ENCODE peak calls at places on chromosomes 12 and 14, in four cellular contexts. U is GM23248, N is neural progenitor cell, X is SK-N-SH. T is an unnamed sample.

GRCh38 chr12:49932746-49933145 is 17.8 kb upstream of the AQP2 start:
- DNase-seq in U (no peak), N (no peak), X (no peak), T (no peak)

GRCh38 chr14:22623047-22623446 is 21.1 kb downstream of the OR6J1 start:
- DNase-seq in N (no peak), X (no peak), U (no peak), T (no peak)

GRCh38 chr14:101587403-101587998 is 26.2 kb downstream of the DIO3 start:
- DNase-seq in N (peak; percentile 85), X (no peak), U (no peak), T (no peak)

GRCh38 chr14:99579077-99579836 is 24.8 kb downstream of the CCDC85C start:
- DNase-seq in X (no peak), N (no peak), U (no peak), T (no peak)

GRCh38 chr12:96141216-96141944 is 52.8 kb upstream of the ELK3 start:
- DNase-seq in X (no peak), N (no peak), U (peak; percentile 73), T (no peak)

GRCh38 chr14:65302571-65303184 is 109.9 kb upstream of the FUT8 start:
- DNase-seq in X (no peak), N (no peak), U (peak; percentile 25), T (no peak)

GRCh38 chr12:90940872-90941499 is 14.0 kb downstream of the CCER1 start:
- DNase-seq in X (peak; percentile 32), U (peak; percentile 76), N (peak; percentile 55), T (peak; percentile 65)

GRCh38 chr12:51813931-51814310 is 34.6 kb downstream of the FIGNL2 start:
- DNase-seq in X (no peak), U (no peak), N (no peak), T (peak; percentile 59)

GRCh38 chr12:43797561-43798217 is 8.4 kb downstream of the TWF1 start:
- DNase-seq in N (no peak), U (no peak), X (no peak), T (no peak)

GRCh38 chr12:109532721-109533486 is 40.4 kb downstream of the MMAB start:
- DNase-seq in U (no peak), X (no peak), N (no peak), T (no peak)

GRCh38 chr14:100051103-100051502 is 14.1 kb upstream of the EVL start:
- DNase-seq in X (no peak), N (no peak), U (no peak), T (no peak)

GRCh38 chr14:52878946-52879345 is 71.9 kb downstream of the FERMT2 start:
- DNase-seq in X (no peak), N (no peak), U (no peak), T (no peak)

GRCh38 chr14:81474685-81475324 is 58.8 kb downstream of the SEL1L start:
- DNase-seq in X (no peak), N (no peak), U (no peak), T (no peak)

GRCh38 chr14:81474156-81474492 is 59.5 kb downstream of the SEL1L start:
- DNase-seq in N (no peak), X (no peak), U (no peak), T (no peak)

GRCh38 chr14:81472096-81472800 is 61.4 kb downstream of the SEL1L start:
- DNase-seq in X (no peak), U (no peak), N (no peak), T (peak; percentile 15)

GRCh38 chr14:81471062-81471461 is 62.6 kb downstream of the SEL1L start:
- DNase-seq in N (no peak), X (no peak), U (no peak), T (no peak)

DNA sequence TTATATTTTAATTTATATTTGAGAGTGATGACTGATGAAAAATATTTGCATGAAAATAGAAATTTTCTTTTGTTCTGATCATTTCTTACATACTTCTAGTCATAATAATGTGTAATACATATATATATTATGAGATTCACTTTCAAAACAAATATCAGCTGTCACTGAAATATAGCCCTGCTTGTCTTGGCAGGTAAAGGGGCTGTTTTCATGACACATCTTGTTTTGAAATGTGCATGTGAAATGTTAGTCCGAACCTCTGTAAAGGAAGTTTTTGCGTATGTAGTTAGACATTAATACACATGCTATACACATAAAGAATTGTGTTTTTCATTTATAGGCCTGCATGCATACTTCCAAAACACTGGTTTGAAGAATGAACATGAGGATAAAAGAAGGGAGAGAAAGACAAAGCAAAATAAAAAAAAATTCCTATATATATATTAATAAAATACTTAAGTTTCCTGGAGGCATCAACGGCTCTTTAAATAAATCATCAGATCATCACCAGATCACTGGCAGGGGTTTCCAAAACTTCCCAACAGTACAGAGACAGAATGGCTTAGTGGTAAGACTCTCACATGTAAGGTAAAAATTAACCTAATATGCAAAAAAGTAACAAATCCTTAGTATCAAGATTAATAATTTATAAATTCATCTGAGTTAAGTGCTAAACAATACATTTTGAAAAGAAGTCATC is 60.0 kb downstream of the SEL1L start:
- DNase-seq in X (no peak), N (no peak), U (no peak), T (no peak)
- H3F3A ChIP-seq in X (no peaks in the 10 kb centered on the region), N (no peaks in the 10 kb centered on the region), U (no peaks in the 10 kb centered on the region), T (no peaks in the 10 kb centered on the region)

DNA sequence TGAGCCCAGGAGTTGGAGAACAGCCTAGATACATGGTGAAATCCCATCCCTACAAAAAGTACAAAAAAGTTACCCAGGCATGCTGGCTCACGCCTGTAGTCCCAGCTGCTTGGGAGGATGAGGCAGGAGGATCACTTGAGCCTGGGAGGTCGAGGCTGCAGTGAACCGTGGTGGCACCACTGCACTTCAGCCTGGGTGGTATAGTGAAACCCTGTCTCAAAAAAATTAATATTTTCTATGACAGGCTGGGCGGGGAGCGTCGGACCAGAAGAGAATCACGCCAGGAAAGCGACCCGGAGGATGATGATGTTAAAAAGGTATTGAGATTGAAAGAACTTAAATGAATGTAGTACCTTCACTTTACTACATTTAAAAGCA is 2.1 kb downstream of the PNN start:
- DNase-seq in X (no peak), U (no peak), N (no peak), T (no peak)
- H3F3A ChIP-seq in X (peaks cover 13% of the 10 kb centered on the region), U (peaks cover 60% of the 10 kb centered on the region), N (peaks cover 79% of the 10 kb centered on the region), T (peaks cover 48% of the 10 kb centered on the region)

GRCh38 chr12:46364777-46365580 is 7.6 kb downstream of the SLC38A2 start:
- DNase-seq in U (peak; percentile 87), N (no peak), X (no peak), T (no peak)

GRCh38 chr12:46364300-46364696 is 8.3 kb downstream of the SLC38A2 start:
- DNase-seq in X (no peak), N (no peak), U (no peak), T (no peak)

GRCh38 chr12:46361667-46362034 is 10.9 kb downstream of the SLC38A2 start:
- DNase-seq in U (no peak), N (no peak), X (no peak), T (no peak)

GRCh38 chr12:46362895-46363581 is 9.5 kb downstream of the SLC38A2 start:
- DNase-seq in X (no peak), U (peak; percentile 78), N (no peak), T (no peak)

GRCh38 chr12:46363582-46364299 is 8.8 kb downstream of the SLC38A2 start:
- DNase-seq in X (no peak), U (no peak), N (no peak), T (no peak)
- H3F3A ChIP-seq in X (peaks cover 100% of the 10 kb centered on the region), U (peaks cover 100% of the 10 kb centered on the region), N (peaks cover 98% of the 10 kb centered on the region), T (peaks cover 79% of the 10 kb centered on the region)

DNA sequence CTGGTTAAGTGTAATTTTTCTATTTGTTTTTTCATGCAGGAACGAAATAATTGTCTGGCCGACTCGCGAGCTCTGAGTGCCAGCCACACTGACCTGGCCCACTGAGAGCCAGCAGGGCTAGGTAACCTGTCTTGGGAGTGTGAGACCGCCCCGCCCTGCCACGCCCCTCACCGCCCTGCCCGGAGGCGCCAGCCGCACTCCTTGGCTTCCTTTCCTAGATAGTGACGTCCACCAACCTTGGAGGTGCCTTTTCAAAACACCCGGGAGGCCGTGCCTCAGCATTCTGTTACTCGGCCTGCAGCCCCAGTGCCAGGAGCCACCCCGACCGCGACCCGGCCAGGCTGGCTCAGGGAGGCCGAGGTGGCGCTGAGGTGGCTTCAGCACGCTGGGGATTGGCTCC is 21.7 kb downstream of the XRCC3 start:
- DNase-seq in U (no peak), X (no peak), N (no peak), T (no peak)
- H3F3A ChIP-seq in U (peaks cover 29% of the 10 kb centered on the region), X (peaks cover 20% of the 10 kb centered on the region), N (no peaks in the 10 kb centered on the region), T (peaks cover 12% of the 10 kb centered on the region)

DNA sequence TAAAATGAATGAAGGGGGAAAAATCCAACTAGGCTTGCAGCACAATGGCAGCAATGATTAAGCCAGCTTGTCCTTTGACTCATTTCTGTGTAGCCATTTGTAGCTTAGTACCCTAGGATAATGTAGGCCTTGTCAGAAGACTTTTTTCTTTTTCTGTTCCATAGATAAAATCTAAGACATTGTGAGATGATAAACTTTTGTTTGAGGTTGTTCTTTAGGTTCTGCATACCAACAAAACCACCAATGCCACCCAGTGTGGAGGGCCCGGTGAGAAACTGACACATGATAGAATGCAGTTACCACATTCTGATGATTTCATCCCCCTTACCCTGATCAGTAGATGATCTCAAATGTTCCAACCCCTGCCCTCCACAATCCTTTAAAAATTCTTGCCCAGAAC is 6.6 kb upstream of the KLRD1 start:
- DNase-seq in N (no peak), U (peak; percentile 9), X (no peak), T (no peak)
- H3F3A ChIP-seq in N (no peaks in the 10 kb centered on the region), U (peaks cover 8% of the 10 kb centered on the region), X (no peaks in the 10 kb centered on the region), T (no peaks in the 10 kb centered on the region)

DNA sequence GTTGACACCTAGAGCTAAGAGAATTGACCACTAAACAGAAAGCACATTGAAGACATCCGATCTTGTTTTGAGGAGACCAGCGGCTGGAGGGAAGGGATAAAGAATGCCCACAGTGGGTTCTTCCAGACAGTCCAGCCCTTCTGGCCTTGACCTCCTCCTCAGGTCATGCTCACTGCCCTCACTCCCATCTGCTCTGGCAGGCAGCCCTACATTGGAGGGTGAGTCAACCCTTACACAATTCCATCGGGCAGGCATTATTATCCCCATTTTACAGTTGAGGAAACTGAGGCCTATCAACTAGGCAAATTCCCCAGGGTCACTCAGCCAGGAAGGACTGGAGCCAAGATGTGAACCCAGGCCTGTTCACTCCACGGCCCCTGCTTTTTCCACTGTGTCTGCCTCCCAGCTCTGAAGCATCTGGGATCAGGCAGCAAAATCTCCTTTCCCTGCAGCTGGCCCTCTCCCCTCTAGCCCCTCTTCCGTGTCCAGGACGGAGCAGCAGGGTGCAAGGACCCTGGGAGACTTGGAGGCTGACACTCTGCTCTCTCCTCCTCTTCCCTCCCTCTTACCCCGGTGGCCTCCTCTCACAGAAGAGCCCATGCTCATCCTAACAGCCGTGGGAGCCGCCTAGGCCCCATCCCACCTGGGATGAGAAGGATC is 5.3 kb downstream of the SCNN1A start:
- DNase-seq in X (no peak), N (no peak), U (no peak), T (no peak)
- H3F3A ChIP-seq in X (peaks cover 21% of the 10 kb centered on the region), N (peaks cover 36% of the 10 kb centered on the region), U (peaks cover 19% of the 10 kb centered on the region), T (peaks cover 33% of the 10 kb centered on the region)

DNA sequence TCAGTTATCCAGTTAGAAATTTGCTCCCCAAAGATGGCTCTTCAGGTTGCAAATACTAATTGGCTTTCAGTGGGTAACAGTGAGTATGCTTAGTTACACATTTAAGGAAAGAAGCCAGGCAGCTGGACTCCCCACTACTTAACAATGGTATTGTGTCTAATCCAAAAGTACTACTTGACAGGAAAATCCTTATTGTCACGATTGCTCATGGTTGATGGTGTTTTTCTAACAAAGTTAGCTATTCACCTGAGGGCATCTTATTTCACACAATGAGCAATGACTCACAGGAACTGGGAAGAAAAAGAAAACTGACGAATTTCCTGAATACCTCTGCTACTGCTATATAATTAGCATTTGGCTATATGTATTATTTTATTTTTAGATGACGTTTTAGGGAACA is 33.4 kb upstream of the ALG10 start:
- DNase-seq in N (peak; percentile 7), U (no peak), X (no peak), T (no peak)
- H3F3A ChIP-seq in N (no peaks in the 10 kb centered on the region), U (no peaks in the 10 kb centered on the region), X (no peaks in the 10 kb centered on the region), T (no peaks in the 10 kb centered on the region)

GRCh38 chr12:106342397-106343212 is 14.9 kb upstream of the POLR3B start:
- DNase-seq in U (peak; percentile 96), X (no peak), N (no peak), T (no peak)
- H3F3A ChIP-seq in U (peaks cover 35% of the 10 kb centered on the region), X (peaks cover 10% of the 10 kb centered on the region), N (no peaks in the 10 kb centered on the region), T (no peaks in the 10 kb centered on the region)